ENCODE peak calls at places on chromosomes 2 and 18, in five cellular contexts. A is neural progenitor cell, F is astrocyte of the spinal cord, W is Peyer's patch, L is upper lobe of right lung. Y is an unnamed sample.

GRCh38 chr2:207203056-207203455 is 37.3 kb upstream of the KLF7 start:
- DNase-seq in A (no peak), F (no peak), W (no peak), L (no peak), Y (no peak)

GRCh38 chr18:22342625-22343024 is 75.1 kb downstream of the CTAGE1 start:
- DNase-seq in A (no peak), F (peak), W (peak), L (peak), Y (no peak)

GRCh38 chr2:67215214-67215613 is 181.9 kb upstream of the ETAA1 start:
- DNase-seq in A (peak), F (peak), W (peak), L (peak), Y (peak)

GRCh38 chr2:175293776-175294175 is 112.3 kb upstream of the ATP5MC3 start:
- DNase-seq in A (no peak), F (no peak), W (no peak), L (no peak), Y (no peak)

GRCh38 chr2:203603451-203604389 is 68.6 kb upstream of the RAPH1 start:
- DNase-seq in A (no peak), F (no peak), W (no peak), L (no peak), Y (no peak)

GRCh38 chr18:13136056-13136688 is 82.4 kb upstream of the LDLRAD4 start:
- DNase-seq in A (peak), F (peak), W (no peak), L (no peak), Y (peak)

GRCh38 chr2:231928901-231929725 is 2.9 kb upstream of the NPPC start:
- DNase-seq in A (no peak), F (no peak), W (peak), L (no peak), Y (peak)

GRCh38 chr2:48940606-48941005 is 185.1 kb upstream of the LHCGR start:
- DNase-seq in A (no peak), F (no peak), W (no peak), L (no peak), Y (no peak)

GRCh38 chr2:121502246-121502645 is 28.4 kb upstream of the RNU4ATAC start:
- DNase-seq in A (no peak), F (peak), W (no peak), L (no peak), Y (no peak)

GRCh38 chr2:38509322-38509946 is 93.3 kb downstream of the HNRNPLL start:
- DNase-seq in A (no peak), F (peak), W (no peak), L (no peak), Y (no peak)

GRCh38 chr2:36675579-36675978 is 20.9 kb upstream of the VIT start:
- DNase-seq in A (no peak), F (no peak), W (no peak), L (no peak), Y (no peak)

GRCh38 chr2:240245706-240246105 is 105.2 kb upstream of the OTOS start:
- DNase-seq in A (no peak), F (no peak), W (no peak), L (no peak), Y (no peak)

GRCh38 chr2:171729952-171730317 is 42.7 kb downstream of the DYNC1I2 start:
- DNase-seq in A (no peak), F (no peak), W (no peak), L (no peak), Y (no peak)

GRCh38 chr2:172101707-172102158 is 967 bp downstream of the DLX2 start:
- DNase-seq in A (peak), F (no peak), W (no peak), L (no peak), Y (peak)

GRCh38 chr2:62216616-62217015 is 20.7 kb downstream of the B3GNT2 start:
- DNase-seq in A (no peak), F (peak), W (peak), L (no peak), Y (no peak)

GRCh38 chr2:37415128-37415817 is 70.8 kb downstream of the QPCT start:
- DNase-seq in A (no peak), F (peak), W (no peak), L (no peak), Y (no peak)

GRCh38 chr2:84865181-84865783 is 15.6 kb downstream of the TRABD2A start:
- DNase-seq in A (no peak), F (peak), W (no peak), L (no peak), Y (peak)

DNA sequence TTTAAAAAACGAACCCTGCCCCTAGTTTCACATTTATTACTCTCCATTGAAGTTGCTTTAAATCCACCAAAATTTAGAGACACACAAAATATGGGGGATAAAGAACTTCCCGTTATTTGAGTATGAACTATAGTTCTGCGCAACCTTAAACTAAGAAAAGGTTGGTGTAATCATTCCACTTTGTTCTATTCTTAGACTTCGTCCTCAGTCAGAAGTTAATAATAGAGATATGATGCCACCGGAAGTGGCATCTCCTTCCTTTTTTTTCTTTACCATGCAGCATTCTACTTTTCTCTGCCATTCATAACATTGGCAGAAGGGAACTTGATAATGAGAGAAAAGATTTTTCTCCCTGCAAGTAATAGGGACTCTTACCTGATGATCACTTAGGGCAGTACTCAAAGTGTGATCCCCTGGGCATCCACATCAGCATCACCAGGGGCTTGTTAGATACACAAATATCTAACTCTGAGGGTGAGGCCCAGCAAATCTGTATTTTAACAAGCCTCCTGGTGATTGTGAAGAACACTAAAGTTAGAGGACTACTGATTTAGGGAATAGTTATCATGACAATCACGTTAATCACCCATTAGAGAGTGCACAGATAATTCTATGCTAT is 147.7 kb upstream of the DTNA start:
- DNase-seq in A (no peak), F (no peak), W (no peak), L (no peak), Y (no peak)
- TF ChIP-seq CTCF in A (no peak), F (no peak), W (no peak), L (no peak), Y (no peak)

DNA sequence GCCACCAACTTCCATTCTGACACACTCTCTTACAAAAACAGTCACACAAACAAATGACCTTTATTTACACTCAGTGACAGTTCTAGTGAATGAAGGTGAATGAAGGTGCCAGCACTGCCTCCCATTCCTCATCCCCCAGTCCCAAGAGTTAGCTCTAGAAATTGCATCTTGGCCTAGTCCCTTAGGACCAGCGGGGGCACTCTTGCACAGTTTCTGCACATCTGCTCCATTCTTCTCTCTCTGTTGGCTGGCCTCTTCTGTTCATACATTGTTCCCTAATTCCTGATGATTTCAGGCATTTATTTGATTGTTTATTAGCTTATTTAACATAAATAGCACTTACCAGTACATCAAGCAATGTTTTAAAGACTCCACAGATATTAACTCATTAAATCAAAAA is 30.9 kb downstream of the GAREM1 start:
- DNase-seq in A (peak), F (no peak), W (no peak), L (no peak), Y (no peak)
- TF ChIP-seq CTCF in A (peak), F (peak), W (no peak), L (peak), Y (no peak)

GRCh38 chr2:147844691-147845607 is at the start of gene ACVR2A:
- DNase-seq in A (peak), F (peak), W (peak), L (peak), Y (peak)

GRCh38 chr2:147846382-147847081 is 1.7 kb downstream of the ACVR2A start:
- DNase-seq in A (no peak), F (peak), W (no peak), L (no peak), Y (no peak)

GRCh38 chr2:147845608-147846002 is 776 bp downstream of the ACVR2A start:
- DNase-seq in A (no peak), F (peak), W (no peak), L (no peak), Y (no peak)

GRCh38 chr2:147843421-147843863 is 1.4 kb upstream of the ACVR2A start:
- DNase-seq in A (no peak), F (no peak), W (no peak), L (no peak), Y (no peak)

GRCh38 chr2:147843864-147844690 is 752 bp upstream of the ACVR2A start:
- DNase-seq in A (peak), F (peak), W (peak), L (peak), Y (peak)
- TF ChIP-seq CTCF in A (peak), F (peak), W (no peak), L (peak), Y (no peak)

DNA sequence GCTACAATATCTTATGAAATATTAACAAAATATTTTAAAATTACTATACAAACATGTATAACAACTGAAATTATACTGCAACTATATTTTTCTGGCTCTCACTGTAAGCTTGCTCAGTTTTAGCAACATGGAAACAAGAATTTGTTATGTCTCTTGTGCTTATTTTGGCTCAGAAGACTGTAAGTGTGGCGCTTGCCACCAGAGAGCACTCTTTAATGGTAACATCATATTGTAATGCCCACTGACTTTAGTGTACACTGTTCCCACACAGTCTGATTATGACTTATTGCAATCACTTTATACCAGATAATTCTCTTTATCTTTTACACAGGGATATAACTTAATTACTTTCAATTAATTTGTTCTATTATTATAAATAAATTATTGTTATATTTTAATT is 1500.6 kb upstream of the TMEFF2 start:
- DNase-seq in A (peak), F (peak), W (no peak), L (no peak), Y (no peak)
- TF ChIP-seq CTCF in A (peak), F (peak), W (no peak), L (no peak), Y (peak)

Y was measured in GM10248.